ENCODE peak calls at places on chromosomes 5 and 9, in eight cellular contexts. O is cardiac fibroblast; I is HEK293T; L is NCI-H510A treated with DMSO at 0.1 percent for 48 hours; Q is HuH-7.5; E is kidney tubule cell; W is CD4-positive, alpha-beta memory T cell; N is left colon. C is an unnamed sample.

GRCh38 chr9:106481003-106481614 is 381.9 kb upstream of the ZNF462 start:
- DNase-seq in O (no peak), I (no peak), L (no peak), Q (no peak), E (no peak), W (no peak), N (no peak), C (no peak)

GRCh38 chr9:129436751-129437625 is 183.9 kb downstream of the C9orf50 start:
- DNase-seq in O (peak), I (peak), L (no peak), Q (peak), E (no peak), W (peak), N (no peak), C (no peak)

GRCh38 chr9:126151031-126151670 is 175.5 kb upstream of the MVB12B start:
- DNase-seq in O (no peak), I (no peak), L (peak), Q (no peak), E (no peak), W (no peak), N (peak), C (no peak)

GRCh38 chr5:143890475-143890874 is 78.5 kb downstream of the HMHB1 start:
- DNase-seq in O (no peak), I (no peak), L (peak), Q (no peak), E (no peak), W (no peak), N (no peak), C (no peak)

GRCh38 chr9:132923346-132923902 is 21.0 kb downstream of the TSC1 start:
- DNase-seq in O (no peak), I (no peak), L (no peak), Q (no peak), E (no peak), W (no peak), N (no peak), C (no peak)

GRCh38 chr5:137648361-137648760 is 87.5 kb downstream of the KLHL3 start:
- DNase-seq in O (no peak), I (no peak), L (no peak), Q (no peak), E (no peak), W (no peak), N (no peak), C (no peak)

GRCh38 chr5:142433526-142434321 is 108.9 kb upstream of the SPRY4 start:
- DNase-seq in O (peak), I (no peak), L (no peak), Q (no peak), E (peak), W (no peak), N (no peak), C (no peak)

GRCh38 chr5:32254987-32255900 is 57.5 kb downstream of the MTMR12 start:
- DNase-seq in O (no peak), I (no peak), L (no peak), Q (no peak), E (no peak), W (no peak), N (no peak), C (no peak)

C was measured in Caco-2.